ENCODE peak calls at places on chromosomes 11 and 22, in five cellular contexts. One of them, this sample, is unnamed.

GRCh38 chr22:20591660-20592310 is 84.4 kb downstream of the MED15 start:
- DNase-seq in cardiac muscle cell: peak; percentile 67
- DNase-seq in pancreas: no peak
- DNase-seq in H1: peak; percentile 79
- DNase-seq in kidney: no peak
- DNase-seq in this sample: no peak

GRCh38 chr11:120710354-120711187 is 199.0 kb downstream of the GRIK4 start:
- DNase-seq in cardiac muscle cell: peak; percentile 13
- DNase-seq in kidney: peak; percentile 90
- DNase-seq in H1: peak; percentile 55
- DNase-seq in pancreas: peak; percentile 6
- DNase-seq in this sample: no peak

GRCh38 chr11:106012744-106013143 is 9.3 kb downstream of the MSANTD4 start:
- DNase-seq in cardiac muscle cell: no peak
- DNase-seq in kidney: no peak
- DNase-seq in pancreas: no peak
- DNase-seq in H1: no peak
- DNase-seq in this sample: no peak

GRCh38 chr11:122258446-122258994 is 142.5 kb upstream of the BLID start:
- DNase-seq in cardiac muscle cell: no peak
- DNase-seq in pancreas: no peak
- DNase-seq in H1: no peak
- DNase-seq in kidney: no peak
- DNase-seq in this sample: no peak

GRCh38 chr22:22893891-22894739 is 6.5 kb downstream of the IGLL5 start:
- DNase-seq in kidney: no peak
- DNase-seq in cardiac muscle cell: no peak
- DNase-seq in pancreas: no peak
- DNase-seq in H1: no peak
- DNase-seq in this sample: no peak

GRCh38 chr22:27919943-27920755 is 1.1 kb upstream of the PITPNB start:
- DNase-seq in H1: no peak
- DNase-seq in cardiac muscle cell: peak; percentile 78
- DNase-seq in pancreas: peak; percentile 11
- DNase-seq in kidney: no peak
- DNase-seq in this sample: no peak

GRCh38 chr11:17752144-17752543 is 17.6 kb downstream of the KCNC1 start:
- DNase-seq in cardiac muscle cell: no peak
- DNase-seq in kidney: peak; percentile 31
- DNase-seq in pancreas: no peak
- DNase-seq in H1: no peak
- DNase-seq in this sample: no peak

GRCh38 chr22:49807780-49808708 is 19.6 kb downstream of the BRD1 start:
- DNase-seq in cardiac muscle cell: no peak
- DNase-seq in kidney: no peak
- DNase-seq in H1: no peak
- DNase-seq in pancreas: no peak
- DNase-seq in this sample: no peak

GRCh38 chr11:33775832-33776231 is 1.5 kb upstream of the FBXO3 start:
- DNase-seq in H1: no peak
- DNase-seq in pancreas: no peak
- DNase-seq in kidney: no peak
- DNase-seq in cardiac muscle cell: no peak
- DNase-seq in this sample: no peak

GRCh38 chr11:129960216-129961214 is 42.1 kb downstream of the PRDM10 start:
- DNase-seq in cardiac muscle cell: no peak
- DNase-seq in pancreas: no peak
- DNase-seq in kidney: no peak
- DNase-seq in H1: no peak
- DNase-seq in this sample: no peak

GRCh38 chr11:117717485-117718314 is 79.3 kb downstream of the DSCAML1 start:
- DNase-seq in H1: peak; percentile 66
- DNase-seq in kidney: peak; percentile 82
- DNase-seq in pancreas: peak; percentile 49
- DNase-seq in cardiac muscle cell: peak; percentile 58
- DNase-seq in this sample: peak; percentile 76

GRCh38 chr22:44182591-44183588 is 2.2 kb downstream of the PARVG start:
- DNase-seq in kidney: peak; percentile 81
- DNase-seq in pancreas: no peak
- DNase-seq in cardiac muscle cell: no peak
- DNase-seq in H1: no peak
- DNase-seq in this sample: no peak

GRCh38 chr11:39412117-39412516 is 2047.3 kb downstream of the LRRC4C start:
- DNase-seq in H1: no peak
- DNase-seq in cardiac muscle cell: no peak
- DNase-seq in kidney: no peak
- DNase-seq in pancreas: no peak
- DNase-seq in this sample: no peak

GRCh38 chr11:20057055-20057943 is 103.0 kb downstream of the DBX1 start:
- DNase-seq in pancreas: no peak
- DNase-seq in cardiac muscle cell: no peak
- DNase-seq in kidney: no peak
- DNase-seq in H1: no peak
- DNase-seq in this sample: no peak

GRCh38 chr22:32310777-32311176 is 46.9 kb upstream of the RFPL3 start:
- DNase-seq in pancreas: no peak
- DNase-seq in kidney: no peak
- DNase-seq in H1: peak; percentile 24
- DNase-seq in cardiac muscle cell: no peak
- DNase-seq in this sample: no peak

GRCh38 chr11:45180158-45180887 is 33.9 kb downstream of the PRDM11 start:
- DNase-seq in pancreas: peak; percentile 68
- DNase-seq in kidney: peak; percentile 87
- DNase-seq in cardiac muscle cell: peak; percentile 75
- DNase-seq in H1: peak; percentile 81
- DNase-seq in this sample: no peak

GRCh38 chr11:107018274-107018901 is at the start of gene GUCY1A2:
- DNase-seq in kidney: peak; percentile 82
- DNase-seq in cardiac muscle cell: peak; percentile 46
- DNase-seq in pancreas: peak; percentile 3
- DNase-seq in H1: peak; percentile 59
- DNase-seq in this sample: no peak

GRCh38 chr11:35968386-35969088 is 24.7 kb downstream of the LDLRAD3 start:
- DNase-seq in cardiac muscle cell: no peak
- DNase-seq in kidney: no peak
- DNase-seq in pancreas: no peak
- DNase-seq in H1: no peak
- DNase-seq in this sample: no peak

GRCh38 chr11:8086001-8086479 is 5.0 kb downstream of the TUB start:
- DNase-seq in cardiac muscle cell: no peak
- DNase-seq in kidney: no peak
- DNase-seq in pancreas: no peak
- DNase-seq in H1: no peak
- DNase-seq in this sample: no peak

GRCh38 chr11:84408946-84409411 is 1122.8 kb upstream of the CCDC90B start:
- DNase-seq in H1: no peak
- DNase-seq in kidney: no peak
- DNase-seq in cardiac muscle cell: no peak
- DNase-seq in pancreas: no peak
- DNase-seq in this sample: no peak

GRCh38 chr22:19902245-19902699 is 39.3 kb upstream of the COMT start:
- DNase-seq in H1: no peak
- DNase-seq in pancreas: no peak
- DNase-seq in kidney: peak; percentile 63
- DNase-seq in cardiac muscle cell: no peak
- DNase-seq in this sample: no peak

GRCh38 chr11:104151404-104152204 is 12.3 kb downstream of the PDGFD start:
- DNase-seq in H1: no peak
- DNase-seq in pancreas: no peak
- DNase-seq in kidney: no peak
- DNase-seq in cardiac muscle cell: no peak
- DNase-seq in this sample: no peak

GRCh38 chr11:18704045-18704645 is 5.6 kb downstream of the TMEM86A start:
- DNase-seq in pancreas: no peak
- DNase-seq in cardiac muscle cell: no peak
- DNase-seq in H1: no peak
- DNase-seq in kidney: no peak
- DNase-seq in this sample: no peak

GRCh38 chr11:64148200-64148916 is 17.6 kb downstream of the MACROD1 start:
- DNase-seq in cardiac muscle cell: peak; percentile 84
- DNase-seq in kidney: peak; percentile 92
- DNase-seq in pancreas: peak; percentile 61
- DNase-seq in H1: peak; percentile 93
- DNase-seq in this sample: no peak

GRCh38 chr11:69468911-69469885 is 12.3 kb upstream of the LINC01488 start:
- DNase-seq in pancreas: no peak
- DNase-seq in H1: no peak
- DNase-seq in cardiac muscle cell: no peak
- DNase-seq in kidney: peak; percentile 47
- DNase-seq in this sample: no peak

GRCh38 chr11:6925636-6926207 is 504 bp upstream of the ZNF215 start:
- DNase-seq in kidney: no peak
- DNase-seq in H1: no peak
- DNase-seq in pancreas: no peak
- DNase-seq in cardiac muscle cell: no peak
- DNase-seq in this sample: no peak

GRCh38 chr11:72511393-72512047 is 77.2 kb upstream of the CLPB start:
- DNase-seq in kidney: no peak
- DNase-seq in pancreas: no peak
- DNase-seq in cardiac muscle cell: no peak
- DNase-seq in H1: no peak
- DNase-seq in this sample: no peak

GRCh38 chr22:28799125-28799833 is 1.1 kb downstream of the XBP1 start:
- DNase-seq in kidney: peak; percentile 64
- DNase-seq in H1: no peak
- DNase-seq in cardiac muscle cell: no peak
- DNase-seq in pancreas: no peak
- DNase-seq in this sample: peak; percentile 64

GRCh38 chr11:124900464-124900863 is 2.8 kb upstream of the ROBO4 start:
- DNase-seq in H1: peak; percentile 43
- DNase-seq in pancreas: no peak
- DNase-seq in kidney: no peak
- DNase-seq in cardiac muscle cell: no peak
- DNase-seq in this sample: no peak

GRCh38 chr11:124899376-124900145 is 1.9 kb upstream of the ROBO4 start:
- DNase-seq in kidney: no peak
- DNase-seq in H1: peak; percentile 41
- DNase-seq in cardiac muscle cell: no peak
- DNase-seq in pancreas: no peak
- DNase-seq in this sample: no peak

GRCh38 chr11:124897681-124898680 is at the start of gene ROBO4:
- DNase-seq in H1: peak; percentile 37
- DNase-seq in kidney: no peak
- DNase-seq in pancreas: no peak
- DNase-seq in cardiac muscle cell: no peak
- DNase-seq in this sample: no peak

GRCh38 chr11:124896821-124897391 is 759 bp downstream of the ROBO4 start:
- DNase-seq in pancreas: no peak
- DNase-seq in cardiac muscle cell: no peak
- DNase-seq in H1: peak; percentile 29
- DNase-seq in kidney: no peak
- DNase-seq in this sample: no peak

DNA sequence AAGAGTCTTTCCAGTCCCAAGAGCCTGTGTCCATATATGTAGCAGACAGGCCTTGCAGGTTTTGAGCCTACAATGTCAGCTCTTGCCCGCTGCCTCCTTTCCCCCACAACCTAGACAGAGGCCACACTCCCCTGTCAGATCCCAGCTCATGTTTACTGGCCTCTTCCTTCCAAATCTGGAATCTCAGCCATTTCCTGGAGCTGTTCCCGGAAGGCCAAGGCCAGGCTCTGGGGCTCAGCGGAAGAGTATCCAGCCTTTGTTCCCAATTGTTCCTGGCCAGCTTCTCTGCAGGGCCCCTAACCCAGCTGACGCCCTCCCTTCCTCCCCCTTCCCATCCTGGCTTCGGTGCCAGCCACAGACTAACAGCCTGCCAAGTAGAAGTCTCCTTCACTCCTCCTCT is 1.0 kb upstream of the ROBO4 start:
- DNase-seq in cardiac muscle cell: no peak
- DNase-seq in H1: peak; percentile 47
- DNase-seq in kidney: peak; percentile 83
- DNase-seq in pancreas: no peak
- DNase-seq in this sample: no peak
- TF ChIP-seq CTCF in cardiac muscle cell: no peak
- TF ChIP-seq CTCF in H1: no peak
- TF ChIP-seq CTCF in kidney: no peak
- TF ChIP-seq CTCF in pancreas: no peak
- TF ChIP-seq CTCF in this sample: no peak

GRCh38 chr11:115920087-115920461 is 415.9 kb upstream of the CADM1 start:
- DNase-seq in kidney: no peak
- DNase-seq in cardiac muscle cell: no peak
- DNase-seq in pancreas: no peak
- DNase-seq in H1: no peak
- DNase-seq in this sample: no peak
- H3K4me3 ChIP-seq in kidney: no peak overlapping the region
- H3K4me3 ChIP-seq in cardiac muscle cell: no peak overlapping the region
- H3K4me3 ChIP-seq in pancreas: no peak overlapping the region
- H3K4me3 ChIP-seq in H1: no peak overlapping the region
- H3K4me3 ChIP-seq in this sample: no peak overlapping the region

GRCh38 chr22:39316440-39317083 is 2.9 kb downstream of the RPL3 start:
- DNase-seq in kidney: no peak
- DNase-seq in cardiac muscle cell: peak; percentile 83
- DNase-seq in H1: peak; percentile 82
- DNase-seq in pancreas: peak; percentile 82
- DNase-seq in this sample: peak; percentile 63
- TF ChIP-seq CTCF in kidney: peak; percentile 85
- TF ChIP-seq CTCF in cardiac muscle cell: peak; percentile 93
- TF ChIP-seq CTCF in H1: peak; percentile 84
- TF ChIP-seq CTCF in pancreas: peak; percentile 81
- TF ChIP-seq CTCF in this sample: peak; percentile 78

GRCh38 chr22:46674367-46674781 is 54.2 kb downstream of the GRAMD4 start:
- DNase-seq in kidney: peak; percentile 91
- DNase-seq in cardiac muscle cell: no peak
- DNase-seq in pancreas: no peak
- DNase-seq in H1: no peak
- DNase-seq in this sample: no peak
- H3K4me3 ChIP-seq in kidney: no peak overlapping the region
- H3K4me3 ChIP-seq in cardiac muscle cell: no peak overlapping the region
- H3K4me3 ChIP-seq in pancreas: no peak overlapping the region
- H3K4me3 ChIP-seq in H1: no peak overlapping the region
- H3K4me3 ChIP-seq in this sample: no peak overlapping the region

GRCh38 chr11:15903246-15903645 is 453.1 kb downstream of the SOX6 start:
- DNase-seq in H1: no peak
- DNase-seq in kidney: no peak
- DNase-seq in cardiac muscle cell: no peak
- DNase-seq in pancreas: no peak
- DNase-seq in this sample: no peak

GRCh38 chr11:15905815-15906214 is 450.5 kb downstream of the SOX6 start:
- DNase-seq in kidney: no peak
- DNase-seq in H1: no peak
- DNase-seq in cardiac muscle cell: no peak
- DNase-seq in pancreas: no peak
- DNase-seq in this sample: no peak

GRCh38 chr11:15906481-15907035 is 449.8 kb downstream of the SOX6 start:
- DNase-seq in cardiac muscle cell: no peak
- DNase-seq in kidney: no peak
- DNase-seq in H1: no peak
- DNase-seq in pancreas: no peak
- DNase-seq in this sample: no peak

GRCh38 chr11:15907806-15908205 is 448.5 kb downstream of the SOX6 start:
- DNase-seq in cardiac muscle cell: no peak
- DNase-seq in pancreas: no peak
- DNase-seq in kidney: no peak
- DNase-seq in H1: no peak
- DNase-seq in this sample: no peak

GRCh38 chr11:15905334-15905733 is 451.0 kb downstream of the SOX6 start:
- DNase-seq in kidney: no peak
- DNase-seq in cardiac muscle cell: no peak
- DNase-seq in pancreas: peak; percentile 21
- DNase-seq in H1: no peak
- DNase-seq in this sample: no peak
- TF ChIP-seq CTCF in kidney: no peak
- TF ChIP-seq CTCF in cardiac muscle cell: no peak
- TF ChIP-seq CTCF in pancreas: no peak
- TF ChIP-seq CTCF in H1: no peak
- TF ChIP-seq CTCF in this sample: no peak

GRCh38 chr11:26063915-26064314 is 268.0 kb upstream of the ANO3 start:
- DNase-seq in pancreas: no peak
- DNase-seq in H1: no peak
- DNase-seq in cardiac muscle cell: no peak
- DNase-seq in kidney: no peak
- DNase-seq in this sample: no peak
- H3K4me3 ChIP-seq in pancreas: no peak overlapping the region
- H3K4me3 ChIP-seq in H1: no peak overlapping the region
- H3K4me3 ChIP-seq in cardiac muscle cell: no peak overlapping the region
- H3K4me3 ChIP-seq in kidney: no peak overlapping the region
- H3K4me3 ChIP-seq in this sample: no peak overlapping the region

This sample was measured in LNCaP clone FGC.